ENCODE peak calls at places on chromosomes 7 and 10, in nine cellular contexts. L, J, F, W, K, C, U, D and Y are unnamed samples.
A peak's percentile ranks its signal among the peaks of the same experiment; 100 is the strongest.

GRCh38 chr7:135761751-135762488 is 13.3 kb upstream of the FAM180A start:
- DNase-seq in J (no peak), W (peak; percentile 85), D (peak; percentile 72), U (no peak), C (no peak), L (peak; percentile 88), F (peak; percentile 63), K (no peak), Y (no peak)

GRCh38 chr7:94367940-94368339 is 26.8 kb upstream of the COL1A2 start:
- DNase-seq in K (peak; percentile 18), F (peak; percentile 93), D (peak; percentile 16), W (peak; percentile 83), L (no peak), U (no peak), C (no peak), J (no peak), Y (no peak)

GRCh38 chr7:22651534-22652243 is 75.3 kb upstream of the IL6 start:
- DNase-seq in L (no peak), U (no peak), W (peak; percentile 70), J (peak; percentile 39), C (no peak), F (peak; percentile 84), D (peak; percentile 57), K (no peak), Y (no peak)

GRCh38 chr10:111084346-111085255 is 7.8 kb downstream of the ADRA2A start:
- DNase-seq in W (peak; percentile 22), C (no peak), U (no peak), F (no peak), K (no peak), L (no peak), J (no peak), D (no peak), Y (no peak)

GRCh38 chr7:82631998-82632397 is 188.4 kb upstream of the CACNA2D1 start:
- DNase-seq in D (no peak), C (no peak), U (no peak), K (no peak), L (no peak), W (peak; percentile 2), F (no peak), J (no peak), Y (no peak)

GRCh38 chr7:80134105-80134535 is 511 bp upstream of the GNAI1 start:
- DNase-seq in U (no peak), C (no peak), W (no peak), D (no peak), J (no peak), K (no peak), F (no peak), L (no peak), Y (peak; percentile 76)

GRCh38 chr10:43251664-43252165 is 15.2 kb downstream of the RASGEF1A start:
- DNase-seq in J (no peak), L (peak; percentile 63), C (no peak), D (no peak), W (no peak), U (peak; percentile 11), K (no peak), F (no peak), Y (no peak)

GRCh38 chr7:121530251-121531174 is 134.4 kb upstream of the FAM3C start:
- DNase-seq in L (no peak), J (peak; percentile 69), F (peak; percentile 99), W (peak; percentile 99), U (peak; percentile 27), C (peak; percentile 19), K (no peak), D (peak; percentile 99), Y (no peak)

GRCh38 chr7:23544913-23545354 is 13.2 kb upstream of the TRA2A start:
- DNase-seq in C (peak; percentile 31), U (no peak), L (no peak), W (peak; percentile 22), F (peak; percentile 35), J (peak; percentile 29), D (peak; percentile 39), K (no peak), Y (peak; percentile 76)

GRCh38 chr10:121899727-121900126 is 28.1 kb downstream of the ATE1 start:
- DNase-seq in L (no peak), U (no peak), K (no peak), C (no peak), J (no peak), F (peak; percentile 49), D (no peak), W (no peak), Y (no peak)

GRCh38 chr7:188174-188573 is 4.2 kb upstream of the FAM20C start:
- DNase-seq in K (no peak), W (no peak), L (no peak), C (no peak), J (no peak), U (no peak), F (no peak), D (no peak), Y (no peak)

GRCh38 chr10:69056129-69056528 is 31.8 kb upstream of the SRGN start:
- DNase-seq in L (no peak), W (peak; percentile 11), U (no peak), J (no peak), K (no peak), F (no peak), D (no peak), C (no peak), Y (no peak)

GRCh38 chr10:103859161-103860141 is 4.1 kb upstream of the SH3PXD2A start:
- DNase-seq in L (peak; percentile 73), K (peak; percentile 47), U (peak; percentile 84), F (peak; percentile 81), W (peak; percentile 69), C (peak; percentile 90), J (peak; percentile 41), D (peak; percentile 69), Y (peak; percentile 79)

GRCh38 chr7:89002942-89003618 is 207.5 kb upstream of the TEX47 start:
- DNase-seq in D (no peak), F (peak; percentile 31), U (no peak), W (no peak), K (no peak), J (no peak), C (no peak), L (no peak), Y (no peak)

GRCh38 chr10:7407368-7408002 is 3.3 kb downstream of the SFMBT2 start:
- DNase-seq in W (no peak), C (no peak), D (no peak), L (no peak), J (no peak), F (no peak), K (peak; percentile 4), U (no peak), Y (peak; percentile 49)

GRCh38 chr7:139582130-139582650 is 58.7 kb downstream of the CLEC2L start:
- DNase-seq in K (no peak), C (no peak), W (no peak), J (no peak), L (no peak), D (no peak), U (no peak), F (no peak), Y (no peak)

GRCh38 chr7:16891338-16891737 is 9.6 kb upstream of the AGR3 start:
- DNase-seq in C (peak; percentile 55), F (peak; percentile 71), W (peak; percentile 56), U (peak; percentile 58), K (peak; percentile 22), D (peak; percentile 56), L (no peak), J (peak; percentile 30), Y (peak; percentile 69)

GRCh38 chr7:95758187-95758586 is 14.2 kb upstream of the DYNC1I1 start:
- DNase-seq in U (no peak), C (no peak), W (no peak), D (no peak), F (no peak), J (no peak), K (no peak), L (no peak), Y (no peak)

DNA sequence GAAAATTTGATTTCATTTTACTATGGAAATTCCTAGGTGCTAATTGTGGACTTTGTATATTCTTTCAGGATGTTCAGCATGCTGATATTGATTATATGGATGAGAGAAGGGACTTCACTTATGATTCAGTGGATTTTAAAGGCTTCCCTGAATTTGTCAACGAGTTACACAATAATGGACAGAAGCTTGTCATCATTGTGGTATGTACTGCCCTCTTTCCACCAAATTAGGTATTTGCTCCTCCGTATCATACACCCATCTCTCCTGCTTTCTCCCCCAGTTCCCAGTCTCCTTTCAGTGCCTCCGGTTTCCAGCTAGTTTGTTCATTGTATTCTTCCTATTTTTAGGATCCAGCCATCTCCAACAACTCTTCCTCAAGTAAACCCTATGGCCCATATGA is 34.6 kb downstream of the MGAM start:
- DNase-seq in J (no peak), U (no peak), D (peak; percentile 70), L (no peak), C (no peak), K (no peak), F (no peak), W (peak; percentile 4), Y (peak; percentile 24)
- TF ChIP-seq CTCF in J (no peak), U (no peak), D (peak; percentile 46), L (no peak), C (no peak), K (no peak), F (no peak), W (no peak), Y (peak; percentile 35)

DNA sequence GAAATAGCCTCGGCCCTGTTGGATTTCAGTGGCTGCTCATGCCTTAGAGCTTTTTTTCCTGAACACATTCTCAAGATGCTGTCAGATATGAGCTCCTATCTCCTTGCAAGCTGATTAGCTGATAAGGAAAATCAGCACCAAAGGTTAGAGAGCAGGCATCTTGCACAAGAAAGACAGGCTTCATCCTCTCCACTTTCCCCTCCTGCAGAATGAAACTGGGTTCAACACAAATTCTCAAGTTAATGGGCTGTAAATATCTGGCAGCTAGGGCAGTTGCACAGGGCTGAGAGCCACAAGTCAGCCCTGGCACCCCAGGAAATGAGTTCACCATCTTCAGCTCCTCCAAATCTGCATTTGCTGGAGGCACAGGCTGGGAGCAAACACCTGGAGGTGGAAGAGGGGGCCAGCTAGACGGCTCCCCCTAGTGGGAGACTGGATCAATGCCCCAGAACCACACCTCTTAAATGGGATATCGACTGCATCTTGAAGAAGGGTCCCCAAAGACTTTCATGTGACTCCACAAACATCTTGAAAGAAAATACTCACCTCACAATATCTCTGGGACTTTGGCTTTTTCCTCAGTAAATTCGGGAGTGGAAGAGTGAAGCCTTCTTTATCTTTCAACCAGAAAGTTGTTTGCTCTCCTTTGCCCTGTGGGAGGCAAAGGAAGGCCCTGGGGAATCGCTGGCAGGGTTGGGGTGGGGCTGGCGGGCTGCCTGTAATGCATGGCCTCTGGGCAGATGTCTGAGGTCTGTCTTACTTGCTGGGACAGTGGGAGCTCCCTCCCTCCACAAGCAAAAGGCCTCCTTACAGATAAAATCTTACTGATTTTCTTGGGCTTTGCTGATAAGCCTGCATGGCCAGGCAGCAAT is 24.7 kb downstream of the TECTB start:
- DNase-seq in C (peak; percentile 60), U (peak; percentile 37), K (peak; percentile 72), L (no peak), W (peak; percentile 58), J (no peak), F (peak; percentile 14), D (peak; percentile 38), Y (peak; percentile 89)
- TF ChIP-seq CTCF in C (peak; percentile 68), U (peak; percentile 70), K (peak; percentile 85), L (peak; percentile 51), W (peak; percentile 95), J (peak; percentile 83), F (peak; percentile 70), D (peak; percentile 96), Y (peak; percentile 95)

GRCh38 chr10:115829501-115830215 is 443.3 kb downstream of the GFRA1 start:
- DNase-seq in J (no peak), L (no peak), K (no peak), W (peak; percentile 78), F (peak; percentile 29), U (no peak), C (no peak), D (peak; percentile 6), Y (peak; percentile 18)
- TF ChIP-seq CTCF in J (peak; percentile 8), L (no peak), K (peak; percentile 23), W (peak; percentile 66), F (peak; percentile 20), U (no peak), C (no peak), D (peak; percentile 34), Y (peak; percentile 51)

GRCh38 chr10:87505366-87506113 is 847 bp downstream of the MINPP1 start:
- DNase-seq in C (peak; percentile 64), L (no peak), U (peak; percentile 73), J (no peak), W (peak; percentile 52), F (peak; percentile 52), D (peak; percentile 59), K (peak; percentile 61), Y (peak; percentile 82)
- TF ChIP-seq CTCF in C (peak; percentile 39), L (no peak), U (peak; percentile 37), J (peak; percentile 41), W (peak; percentile 61), F (peak; percentile 71), D (peak; percentile 82), K (peak; percentile 19), Y (peak; percentile 35)